ENCODE peak calls at places on chromosome 16, in seven cellular contexts. C, E, M, D, V, I and T are unnamed samples.
A peak's percentile ranks its signal among the peaks of the same experiment; 100 is the strongest.

GRCh38 chr16:5065813-5066212 is at the start of gene C16orf89:
- DNase-seq in C (no peak), E (no peak), M (no peak), D (no peak), V (no peak), I (no peak), T (no peak)

GRCh38 chr16:50830698-50831097 is 88.8 kb downstream of the CYLD start:
- DNase-seq in C (no peak), E (no peak), M (no peak), D (no peak), V (peak; percentile 14), I (no peak), T (no peak)

GRCh38 chr16:64152010-64152767 is 969.7 kb downstream of the CDH11 start:
- DNase-seq in C (no peak), E (no peak), M (no peak), D (no peak), V (no peak), I (no peak), T (no peak)

GRCh38 chr16:61412562-61412961 is 623.7 kb downstream of the CDH8 start:
- DNase-seq in C (no peak), E (no peak), M (no peak), D (no peak), V (no peak), I (no peak), T (no peak)

GRCh38 chr16:68265078-68265925 is 976 bp downstream of the SLC7A6 start:
- DNase-seq in C (peak; percentile 83), E (peak; percentile 69), M (no peak), D (peak; percentile 86), V (peak; percentile 55), I (peak; percentile 98), T (no peak)

GRCh38 chr16:82183004-82183397 is 13.0 kb upstream of the MPHOSPH6 start:
- DNase-seq in C (no peak), E (no peak), M (no peak), D (no peak), V (no peak), I (no peak), T (no peak)

GRCh38 chr16:71311553-71312158 is 22.5 kb upstream of the CMTR2 start:
- DNase-seq in C (peak; percentile 23), E (peak; percentile 5), M (peak; percentile 75), D (peak; percentile 74), V (peak; percentile 70), I (peak; percentile 54), T (peak; percentile 80)

GRCh38 chr16:70737377-70738082 is 51.7 kb upstream of the MTSS2 start:
- DNase-seq in C (peak; percentile 93), E (peak; percentile 99), M (no peak), D (no peak), V (no peak), I (peak; percentile 24), T (no peak)

GRCh38 chr16:27374794-27375499 is 27.0 kb upstream of the IL21R start:
- DNase-seq in C (peak; percentile 91), E (peak; percentile 80), M (peak; percentile 97), D (peak; percentile 99), V (peak; percentile 93), I (peak; percentile 69), T (peak; percentile 68)

DNA sequence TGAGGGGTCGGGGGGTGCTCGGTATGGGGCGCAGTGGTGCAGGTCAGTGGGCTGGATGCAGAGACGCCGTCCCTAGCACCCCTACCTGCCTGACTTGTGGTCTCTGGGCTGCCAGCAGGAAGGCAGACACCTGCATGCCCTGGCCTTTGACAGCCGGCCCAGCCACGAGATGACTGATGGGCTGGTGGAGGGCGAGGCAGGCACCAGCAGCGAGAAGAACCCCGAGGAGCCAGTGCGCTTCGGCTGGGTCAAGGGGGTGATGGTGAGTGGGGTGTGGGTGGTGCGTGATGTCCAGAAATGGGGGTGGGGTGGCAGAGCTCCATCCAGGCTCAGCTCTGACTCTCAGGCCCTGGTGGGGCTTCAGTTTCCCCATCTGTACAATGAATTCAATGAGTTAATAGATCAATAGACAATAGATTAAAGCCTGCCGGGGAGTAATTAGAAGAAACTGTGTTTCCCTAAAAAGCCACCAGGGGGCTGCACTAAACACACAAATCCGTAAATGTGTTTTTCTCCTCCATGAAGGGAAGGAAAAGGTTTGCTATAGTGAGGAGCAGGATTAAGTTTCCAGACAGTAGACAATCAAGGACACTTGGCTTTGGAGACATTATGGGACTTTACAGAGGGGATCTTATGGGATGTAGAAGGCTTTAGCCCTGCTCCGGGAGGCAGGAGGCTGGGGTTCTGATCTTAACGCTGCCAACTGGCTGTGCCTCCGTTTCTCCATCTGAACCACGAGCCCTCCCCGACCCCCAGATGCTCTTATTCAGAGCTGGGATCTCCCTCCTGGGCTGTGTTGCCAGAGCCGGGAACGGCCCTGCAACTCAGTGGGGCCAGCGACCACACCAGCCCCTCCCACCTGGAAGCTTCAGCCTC is 2.2 kb downstream of the SLC12A3 start:
- DNase-seq in C (peak; percentile 64), E (peak; percentile 67), M (no peak), D (peak; percentile 60), V (peak; percentile 63), I (peak; percentile 81), T (peak; percentile 61)
- H3K79me1 ChIP-seq in C (no peaks in the 10 kb centered on the region), E (no peaks in the 10 kb centered on the region), M (no peaks in the 10 kb centered on the region), D (no peaks in the 10 kb centered on the region), V (no peaks in the 10 kb centered on the region), I (no peaks in the 10 kb centered on the region), T (no peaks in the 10 kb centered on the region)

GRCh38 chr16:30899794-30900193 is 3.4 kb downstream of the CTF1 start:
- DNase-seq in C (no peak), E (no peak), M (no peak), D (no peak), V (no peak), I (no peak), T (no peak)
- H3K4me1 ChIP-seq in C (peaks cover 14% of the 10 kb centered on the region), E (peaks cover 15% of the 10 kb centered on the region), M (peaks cover 3% of the 10 kb centered on the region), D (peaks cover 15% of the 10 kb centered on the region), V (peaks cover 6% of the 10 kb centered on the region), I (peaks cover 5% of the 10 kb centered on the region), T (peaks cover 6% of the 10 kb centered on the region)

GRCh38 chr16:47387026-47387734 is 73.7 kb downstream of the ITFG1 start:
- DNase-seq in C (no peak), E (no peak), M (no peak), D (no peak), V (no peak), I (no peak), T (no peak)

GRCh38 chr16:47388705-47389104 is 72.2 kb downstream of the ITFG1 start:
- DNase-seq in C (no peak), E (no peak), M (no peak), D (no peak), V (no peak), I (no peak), T (no peak)

GRCh38 chr16:47395733-47396503 is 64.9 kb downstream of the ITFG1 start:
- DNase-seq in C (no peak), E (no peak), M (no peak), D (no peak), V (no peak), I (no peak), T (no peak)

GRCh38 chr16:47386201-47386718 is 74.6 kb downstream of the ITFG1 start:
- DNase-seq in C (no peak), E (no peak), M (no peak), D (peak; percentile 52), V (no peak), I (no peak), T (no peak)

DNA sequence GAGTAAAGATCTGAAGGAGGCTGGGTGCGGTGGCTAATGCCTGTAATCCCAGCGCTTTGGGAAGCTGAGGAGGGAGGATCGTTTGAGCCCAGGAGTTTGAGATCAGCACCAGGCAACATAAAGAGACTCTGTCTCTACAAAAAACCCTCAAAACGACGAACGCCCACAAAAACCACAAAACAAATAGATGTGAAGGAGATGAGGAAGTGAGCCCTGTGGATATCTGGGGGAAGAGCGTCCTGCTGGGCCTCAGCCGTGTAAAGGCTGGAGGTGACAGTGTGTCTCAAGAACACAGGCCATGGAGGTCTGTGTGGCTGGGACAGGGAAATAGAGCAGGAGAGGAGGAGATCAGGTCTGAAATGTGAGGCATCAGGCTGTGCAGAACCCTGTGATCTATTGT is 68.7 kb downstream of the ITFG1 start:
- DNase-seq in C (peak; percentile 24), E (no peak), M (no peak), D (no peak), V (no peak), I (no peak), T (no peak)
- H4K8ac ChIP-seq in C (peak overlapping the region; percentile 35), E (no peak overlapping the region), M (no peak overlapping the region), D (no peak overlapping the region), V (no peak overlapping the region), I (no peak overlapping the region), T (no peak overlapping the region)

DNA sequence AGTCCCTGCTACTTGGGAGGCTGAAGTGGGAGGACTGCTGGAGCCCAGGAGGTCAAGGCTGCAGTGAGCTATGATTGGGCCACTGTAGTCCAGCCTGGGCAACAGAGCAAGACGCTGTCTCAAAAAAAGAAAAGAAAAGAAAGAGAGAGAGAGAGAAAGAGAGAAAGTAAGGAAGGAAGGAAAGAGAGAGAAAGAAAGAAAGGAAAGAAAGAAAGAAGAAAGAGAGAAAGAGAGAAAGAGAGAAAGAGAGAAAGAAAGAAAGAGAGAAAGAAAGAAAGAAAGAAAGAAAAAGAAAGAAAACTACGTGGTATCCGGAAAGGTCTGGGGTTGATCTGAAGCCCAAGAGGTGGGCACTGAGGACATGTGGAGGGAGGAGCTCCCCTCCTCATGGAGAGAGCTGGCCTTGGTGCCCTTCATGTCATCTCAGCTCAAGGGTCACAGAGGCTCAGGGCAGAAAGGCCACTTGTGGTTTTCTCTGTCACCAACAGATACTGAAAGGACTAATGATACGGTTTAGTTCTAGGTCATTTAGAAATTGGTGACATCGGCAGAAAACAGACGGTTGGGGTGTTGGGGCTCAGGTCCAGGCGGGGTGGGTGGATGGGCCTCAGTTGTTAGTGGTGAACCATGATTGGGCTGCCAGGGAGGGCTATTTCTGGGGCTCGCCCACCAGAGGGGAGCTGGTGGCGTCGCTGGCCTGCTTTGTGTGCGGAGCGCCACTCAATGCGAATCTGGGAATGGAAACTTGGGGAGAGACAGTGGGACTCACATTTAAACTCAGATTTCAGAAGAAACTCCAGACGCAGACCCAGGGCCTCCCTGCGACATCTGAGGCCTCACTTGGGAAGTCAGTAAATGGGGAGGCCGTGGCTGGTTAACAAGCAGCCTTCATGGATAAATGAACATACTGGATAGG is 44.6 kb downstream of the FOXL1 start:
- DNase-seq in C (no peak), E (no peak), M (no peak), D (no peak), V (no peak), I (no peak), T (no peak)
- H3K79me1 ChIP-seq in C (peaks cover 2% of the 10 kb centered on the region), E (no peaks in the 10 kb centered on the region), M (no peaks in the 10 kb centered on the region), D (no peaks in the 10 kb centered on the region), V (no peaks in the 10 kb centered on the region), I (no peaks in the 10 kb centered on the region), T (no peaks in the 10 kb centered on the region)